ENCODE peak calls at places on chromosomes 12 and 14, in ten cellular contexts. One of them, this sample, is unnamed.

GRCh38 chr12:118357327-118358007 is 15.2 kb downstream of the TAOK3 start:
- DNase-seq in GM04504: no peak
- DNase-seq in amygdala: peak
- DNase-seq in NB4: peak
- DNase-seq in A172: peak
- DNase-seq in cerebellar nuclear complex: no peak
- DNase-seq in NCI-H774: no peak
- DNase-seq in tibial nerve: no peak
- DNase-seq in activated CD4-positive, alpha-beta memory T cell treated with anti-CD3 and anti-CD28 coated beads, Interleukin-2, amount 10 ng/mL, durations not matched to agents 7 days and 5 days: peak
- DNase-seq in choroid plexus epithelial cell: peak
- DNase-seq in this sample: peak

GRCh38 chr14:38201137-38201828 is 6.4 kb upstream of the SSTR1 start:
- DNase-seq in GM04504: no peak
- DNase-seq in amygdala: no peak
- DNase-seq in NB4: no peak
- DNase-seq in A172: no peak
- DNase-seq in cerebellar nuclear complex: no peak
- DNase-seq in NCI-H774: no peak
- DNase-seq in tibial nerve: no peak
- DNase-seq in activated CD4-positive, alpha-beta memory T cell treated with anti-CD3 and anti-CD28 coated beads, Interleukin-2, amount 10 ng/mL, durations not matched to agents 7 days and 5 days: no peak
- DNase-seq in choroid plexus epithelial cell: no peak
- DNase-seq in this sample: no peak

GRCh38 chr12:7352661-7353060 is 48.8 kb downstream of the ACSM4 start:
- DNase-seq in GM04504: no peak
- DNase-seq in amygdala: no peak
- DNase-seq in NB4: no peak
- DNase-seq in A172: no peak
- DNase-seq in cerebellar nuclear complex: no peak
- DNase-seq in NCI-H774: no peak
- DNase-seq in tibial nerve: no peak
- DNase-seq in activated CD4-positive, alpha-beta memory T cell treated with anti-CD3 and anti-CD28 coated beads, Interleukin-2, amount 10 ng/mL, durations not matched to agents 7 days and 5 days: no peak
- DNase-seq in choroid plexus epithelial cell: no peak
- DNase-seq in this sample: no peak

GRCh38 chr14:105087308-105087962 is 22.2 kb upstream of the GPR132 start:
- DNase-seq in GM04504: no peak
- DNase-seq in amygdala: no peak
- DNase-seq in NB4: no peak
- DNase-seq in A172: peak
- DNase-seq in cerebellar nuclear complex: no peak
- DNase-seq in NCI-H774: no peak
- DNase-seq in tibial nerve: no peak
- DNase-seq in activated CD4-positive, alpha-beta memory T cell treated with anti-CD3 and anti-CD28 coated beads, Interleukin-2, amount 10 ng/mL, durations not matched to agents 7 days and 5 days: no peak
- DNase-seq in choroid plexus epithelial cell: peak
- DNase-seq in this sample: no peak

GRCh38 chr14:24367506-24368214 is at the start of gene NFATC4:
- DNase-seq in GM04504: peak
- DNase-seq in amygdala: peak
- DNase-seq in NB4: peak
- DNase-seq in A172: no peak
- DNase-seq in cerebellar nuclear complex: no peak
- DNase-seq in NCI-H774: peak
- DNase-seq in tibial nerve: peak
- DNase-seq in activated CD4-positive, alpha-beta memory T cell treated with anti-CD3 and anti-CD28 coated beads, Interleukin-2, amount 10 ng/mL, durations not matched to agents 7 days and 5 days: no peak
- DNase-seq in choroid plexus epithelial cell: peak
- DNase-seq in this sample: no peak

GRCh38 chr12:96578526-96579125 is 89.2 kb downstream of the CFAP54 start:
- DNase-seq in GM04504: peak
- DNase-seq in amygdala: no peak
- DNase-seq in NB4: peak
- DNase-seq in A172: peak
- DNase-seq in cerebellar nuclear complex: no peak
- DNase-seq in NCI-H774: peak
- DNase-seq in tibial nerve: no peak
- DNase-seq in activated CD4-positive, alpha-beta memory T cell treated with anti-CD3 and anti-CD28 coated beads, Interleukin-2, amount 10 ng/mL, durations not matched to agents 7 days and 5 days: no peak
- DNase-seq in choroid plexus epithelial cell: peak
- DNase-seq in this sample: peak

GRCh38 chr12:53427905-53428594 is 4.4 kb downstream of the AMHR2 start:
- DNase-seq in GM04504: peak
- DNase-seq in amygdala: no peak
- DNase-seq in NB4: no peak
- DNase-seq in A172: peak
- DNase-seq in cerebellar nuclear complex: no peak
- DNase-seq in NCI-H774: no peak
- DNase-seq in tibial nerve: no peak
- DNase-seq in activated CD4-positive, alpha-beta memory T cell treated with anti-CD3 and anti-CD28 coated beads, Interleukin-2, amount 10 ng/mL, durations not matched to agents 7 days and 5 days: peak
- DNase-seq in choroid plexus epithelial cell: peak
- DNase-seq in this sample: no peak

GRCh38 chr12:53994268-53994690 is 5.7 kb upstream of the HOXC9 start:
- DNase-seq in GM04504: no peak
- DNase-seq in amygdala: no peak
- DNase-seq in NB4: peak
- DNase-seq in A172: no peak
- DNase-seq in cerebellar nuclear complex: no peak
- DNase-seq in NCI-H774: peak
- DNase-seq in tibial nerve: no peak
- DNase-seq in activated CD4-positive, alpha-beta memory T cell treated with anti-CD3 and anti-CD28 coated beads, Interleukin-2, amount 10 ng/mL, durations not matched to agents 7 days and 5 days: no peak
- DNase-seq in choroid plexus epithelial cell: no peak
- DNase-seq in this sample: no peak

GRCh38 chr14:21668377-21668776 is 5.2 kb downstream of the OR4E1 start:
- DNase-seq in GM04504: no peak
- DNase-seq in amygdala: no peak
- DNase-seq in NB4: no peak
- DNase-seq in A172: no peak
- DNase-seq in cerebellar nuclear complex: no peak
- DNase-seq in NCI-H774: no peak
- DNase-seq in tibial nerve: no peak
- DNase-seq in activated CD4-positive, alpha-beta memory T cell treated with anti-CD3 and anti-CD28 coated beads, Interleukin-2, amount 10 ng/mL, durations not matched to agents 7 days and 5 days: no peak
- DNase-seq in choroid plexus epithelial cell: peak
- DNase-seq in this sample: no peak

GRCh38 chr14:61504841-61505340 is 183.5 kb downstream of the PRKCH start:
- DNase-seq in GM04504: no peak
- DNase-seq in amygdala: no peak
- DNase-seq in NB4: no peak
- DNase-seq in A172: no peak
- DNase-seq in cerebellar nuclear complex: no peak
- DNase-seq in NCI-H774: no peak
- DNase-seq in tibial nerve: no peak
- DNase-seq in activated CD4-positive, alpha-beta memory T cell treated with anti-CD3 and anti-CD28 coated beads, Interleukin-2, amount 10 ng/mL, durations not matched to agents 7 days and 5 days: no peak
- DNase-seq in choroid plexus epithelial cell: no peak
- DNase-seq in this sample: no peak

GRCh38 chr12:68455676-68456345 is 123.6 kb upstream of the MDM1 start:
- DNase-seq in GM04504: no peak
- DNase-seq in amygdala: no peak
- DNase-seq in NB4: peak
- DNase-seq in A172: no peak
- DNase-seq in cerebellar nuclear complex: no peak
- DNase-seq in NCI-H774: no peak
- DNase-seq in tibial nerve: no peak
- DNase-seq in activated CD4-positive, alpha-beta memory T cell treated with anti-CD3 and anti-CD28 coated beads, Interleukin-2, amount 10 ng/mL, durations not matched to agents 7 days and 5 days: peak
- DNase-seq in choroid plexus epithelial cell: peak
- DNase-seq in this sample: no peak

GRCh38 chr12:112807452-112807851 is 15.9 kb downstream of the RPH3A start:
- DNase-seq in GM04504: no peak
- DNase-seq in amygdala: no peak
- DNase-seq in NB4: no peak
- DNase-seq in A172: no peak
- DNase-seq in cerebellar nuclear complex: no peak
- DNase-seq in NCI-H774: no peak
- DNase-seq in tibial nerve: no peak
- DNase-seq in activated CD4-positive, alpha-beta memory T cell treated with anti-CD3 and anti-CD28 coated beads, Interleukin-2, amount 10 ng/mL, durations not matched to agents 7 days and 5 days: no peak
- DNase-seq in choroid plexus epithelial cell: no peak
- DNase-seq in this sample: no peak

GRCh38 chr12:54411398-54412241 is 7.4 kb downstream of the ITGA5 start:
- DNase-seq in GM04504: peak
- DNase-seq in amygdala: no peak
- DNase-seq in NB4: peak
- DNase-seq in A172: peak
- DNase-seq in cerebellar nuclear complex: no peak
- DNase-seq in NCI-H774: no peak
- DNase-seq in tibial nerve: peak
- DNase-seq in activated CD4-positive, alpha-beta memory T cell treated with anti-CD3 and anti-CD28 coated beads, Interleukin-2, amount 10 ng/mL, durations not matched to agents 7 days and 5 days: peak
- DNase-seq in choroid plexus epithelial cell: peak
- DNase-seq in this sample: peak

GRCh38 chr14:68655021-68655811 is 137.7 kb downstream of the ZFP36L1 start:
- DNase-seq in GM04504: no peak
- DNase-seq in amygdala: peak
- DNase-seq in NB4: no peak
- DNase-seq in A172: no peak
- DNase-seq in cerebellar nuclear complex: no peak
- DNase-seq in NCI-H774: no peak
- DNase-seq in tibial nerve: no peak
- DNase-seq in activated CD4-positive, alpha-beta memory T cell treated with anti-CD3 and anti-CD28 coated beads, Interleukin-2, amount 10 ng/mL, durations not matched to agents 7 days and 5 days: peak
- DNase-seq in choroid plexus epithelial cell: no peak
- DNase-seq in this sample: no peak

GRCh38 chr14:100285021-100285912 is 21.0 kb downstream of the SLC25A29 start:
- DNase-seq in GM04504: no peak
- DNase-seq in amygdala: peak
- DNase-seq in NB4: peak
- DNase-seq in A172: no peak
- DNase-seq in cerebellar nuclear complex: no peak
- DNase-seq in NCI-H774: peak
- DNase-seq in tibial nerve: no peak
- DNase-seq in activated CD4-positive, alpha-beta memory T cell treated with anti-CD3 and anti-CD28 coated beads, Interleukin-2, amount 10 ng/mL, durations not matched to agents 7 days and 5 days: peak
- DNase-seq in choroid plexus epithelial cell: peak
- DNase-seq in this sample: peak

GRCh38 chr12:101939856-101940265 is 62.5 kb downstream of the DRAM1 start:
- DNase-seq in GM04504: peak
- DNase-seq in amygdala: peak
- DNase-seq in NB4: peak
- DNase-seq in A172: peak
- DNase-seq in cerebellar nuclear complex: no peak
- DNase-seq in NCI-H774: peak
- DNase-seq in tibial nerve: peak
- DNase-seq in activated CD4-positive, alpha-beta memory T cell treated with anti-CD3 and anti-CD28 coated beads, Interleukin-2, amount 10 ng/mL, durations not matched to agents 7 days and 5 days: peak
- DNase-seq in choroid plexus epithelial cell: peak
- DNase-seq in this sample: peak

GRCh38 chr12:58296818-58297217 is 355.5 kb downstream of the ATP23 start:
- DNase-seq in GM04504: no peak
- DNase-seq in amygdala: no peak
- DNase-seq in NB4: no peak
- DNase-seq in A172: no peak
- DNase-seq in cerebellar nuclear complex: no peak
- DNase-seq in NCI-H774: no peak
- DNase-seq in tibial nerve: no peak
- DNase-seq in activated CD4-positive, alpha-beta memory T cell treated with anti-CD3 and anti-CD28 coated beads, Interleukin-2, amount 10 ng/mL, durations not matched to agents 7 days and 5 days: no peak
- DNase-seq in choroid plexus epithelial cell: no peak
- DNase-seq in this sample: no peak

GRCh38 chr12:89343127-89343526 is 9.2 kb downstream of the DUSP6 start:
- DNase-seq in GM04504: peak
- DNase-seq in amygdala: no peak
- DNase-seq in NB4: peak
- DNase-seq in A172: no peak
- DNase-seq in cerebellar nuclear complex: no peak
- DNase-seq in NCI-H774: no peak
- DNase-seq in tibial nerve: peak
- DNase-seq in activated CD4-positive, alpha-beta memory T cell treated with anti-CD3 and anti-CD28 coated beads, Interleukin-2, amount 10 ng/mL, durations not matched to agents 7 days and 5 days: no peak
- DNase-seq in choroid plexus epithelial cell: peak
- DNase-seq in this sample: no peak

GRCh38 chr14:91252901-91253794 is 8.6 kb upstream of the GPR68 start:
- DNase-seq in GM04504: no peak
- DNase-seq in amygdala: no peak
- DNase-seq in NB4: peak
- DNase-seq in A172: no peak
- DNase-seq in cerebellar nuclear complex: no peak
- DNase-seq in NCI-H774: peak
- DNase-seq in tibial nerve: no peak
- DNase-seq in activated CD4-positive, alpha-beta memory T cell treated with anti-CD3 and anti-CD28 coated beads, Interleukin-2, amount 10 ng/mL, durations not matched to agents 7 days and 5 days: peak
- DNase-seq in choroid plexus epithelial cell: no peak
- DNase-seq in this sample: no peak

GRCh38 chr14:103724116-103724515 is 8.5 kb downstream of the ZFYVE21 start:
- DNase-seq in GM04504: no peak
- DNase-seq in amygdala: peak
- DNase-seq in NB4: no peak
- DNase-seq in A172: no peak
- DNase-seq in cerebellar nuclear complex: no peak
- DNase-seq in NCI-H774: no peak
- DNase-seq in tibial nerve: peak
- DNase-seq in activated CD4-positive, alpha-beta memory T cell treated with anti-CD3 and anti-CD28 coated beads, Interleukin-2, amount 10 ng/mL, durations not matched to agents 7 days and 5 days: no peak
- DNase-seq in choroid plexus epithelial cell: peak
- DNase-seq in this sample: no peak

GRCh38 chr12:105775351-105775750 is 363.4 kb downstream of the NUAK1 start:
- DNase-seq in GM04504: peak
- DNase-seq in amygdala: no peak
- DNase-seq in NB4: no peak
- DNase-seq in A172: peak
- DNase-seq in cerebellar nuclear complex: no peak
- DNase-seq in NCI-H774: no peak
- DNase-seq in tibial nerve: no peak
- DNase-seq in activated CD4-positive, alpha-beta memory T cell treated with anti-CD3 and anti-CD28 coated beads, Interleukin-2, amount 10 ng/mL, durations not matched to agents 7 days and 5 days: no peak
- DNase-seq in choroid plexus epithelial cell: peak
- DNase-seq in this sample: no peak

GRCh38 chr12:49367381-49368239 is at the start of gene SPATS2:
- DNase-seq in GM04504: no peak
- DNase-seq in amygdala: no peak
- DNase-seq in NB4: no peak
- DNase-seq in A172: peak
- DNase-seq in cerebellar nuclear complex: peak
- DNase-seq in NCI-H774: peak
- DNase-seq in tibial nerve: peak
- DNase-seq in activated CD4-positive, alpha-beta memory T cell treated with anti-CD3 and anti-CD28 coated beads, Interleukin-2, amount 10 ng/mL, durations not matched to agents 7 days and 5 days: no peak
- DNase-seq in choroid plexus epithelial cell: peak
- DNase-seq in this sample: peak